ENCODE peak calls at places on chromosomes 11 and 22, in seven cellular contexts. Q is H1, W is neuronal stem cell, M is trophoblast cell, O is H9, K is IMR-90, R is mesenchymal stem cell. Y is an unnamed sample.

GRCh38 chr11:112589132-112589531 is 328.5 kb upstream of the PLET1 start:
- DNase-seq in Q (no peak), W (no peak), M (no peak), O (no peak), K (no peak), R (peak), Y (no peak)

GRCh38 chr22:20494978-20495860 is at the start of gene KLHL22:
- DNase-seq in Q (peak), W (peak), M (peak), O (peak), K (peak), R (peak), Y (peak)

GRCh38 chr11:17637901-17638300 is 81.5 kb upstream of the MYOD1 start:
- DNase-seq in Q (no peak), W (no peak), M (no peak), O (no peak), K (no peak), R (no peak), Y (no peak)

GRCh38 chr22:49545606-49546005 is 282.1 kb downstream of the BRD1 start:
- DNase-seq in Q (no peak), W (no peak), M (no peak), O (no peak), K (no peak), R (no peak), Y (no peak)

GRCh38 chr11:45209904-45210699 is 63.7 kb downstream of the PRDM11 start:
- DNase-seq in Q (peak), W (peak), M (no peak), O (peak), K (peak), R (peak), Y (peak)

GRCh38 chr22:17966403-17966717 is 58.0 kb downstream of the MICAL3 start:
- DNase-seq in Q (no peak), W (no peak), M (peak), O (no peak), K (no peak), R (no peak), Y (no peak)

GRCh38 chr11:43285826-43286225 is 26.0 kb upstream of the API5 start:
- DNase-seq in Q (no peak), W (no peak), M (no peak), O (no peak), K (no peak), R (no peak), Y (peak)

GRCh38 chr11:120343429-120343828 is 7.2 kb downstream of the ARHGEF12 start:
- DNase-seq in Q (no peak), W (no peak), M (no peak), O (no peak), K (no peak), R (no peak), Y (no peak)

GRCh38 chr22:27129266-27129665 is 471.9 kb downstream of the MIAT start:
- DNase-seq in Q (no peak), W (no peak), M (peak), O (no peak), K (peak), R (peak), Y (no peak)

GRCh38 chr11:35166369-35167360 is 27.7 kb downstream of the CD44 start:
- DNase-seq in Q (no peak), W (no peak), M (peak), O (no peak), K (peak), R (peak), Y (no peak)

GRCh38 chr11:111696556-111696955 is 69.6 kb downstream of the PPP2R1B start:
- DNase-seq in Q (no peak), W (no peak), M (no peak), O (no peak), K (peak), R (peak), Y (no peak)

GRCh38 chr22:42901790-42902508 is 44.9 kb upstream of the ARFGAP3 start:
- DNase-seq in Q (no peak), W (no peak), M (no peak), O (no peak), K (no peak), R (no peak), Y (no peak)

GRCh38 chr11:95066721-95067041 is at the start of gene SRSF8:
- DNase-seq in Q (no peak), W (no peak), M (no peak), O (no peak), K (no peak), R (no peak), Y (no peak)

GRCh38 chr11:132177106-132177505 is 806.7 kb downstream of the NTM start:
- DNase-seq in Q (no peak), W (peak), M (peak), O (no peak), K (peak), R (peak), Y (peak)

GRCh38 chr11:69636512-69636866 is 4.5 kb upstream of the CCND1 start:
- DNase-seq in Q (peak), W (peak), M (peak), O (peak), K (peak), R (peak), Y (peak)

GRCh38 chr22:30947821-30948454 is 20.6 kb downstream of the MORC2 start:
- DNase-seq in Q (no peak), W (peak), M (peak), O (no peak), K (peak), R (peak), Y (peak)

GRCh38 chr11:70810131-70810530 is 411.8 kb downstream of the CTTN start:
- DNase-seq in Q (no peak), W (no peak), M (no peak), O (no peak), K (no peak), R (no peak), Y (no peak)

GRCh38 chr11:125036933-125037332 is 26.2 kb upstream of the SLC37A2 start:
- DNase-seq in Q (no peak), W (no peak), M (no peak), O (no peak), K (peak), R (peak), Y (no peak)

GRCh38 chr11:20050048-20050447 is 110.2 kb downstream of the DBX1 start:
- DNase-seq in Q (no peak), W (no peak), M (no peak), O (no peak), K (no peak), R (no peak), Y (no peak)
- H2BK5ac ChIP-seq in Q (peak), W (no peak), M (peak), O (no peak), K (no peak), R (no peak), Y (no peak)

GRCh38 chr11:117187799-117188481 is 9.4 kb downstream of the SIDT2 start:
- DNase-seq in Q (no peak), W (no peak), M (no peak), O (no peak), K (no peak), R (no peak), Y (no peak)
- H2BK5ac ChIP-seq in Q (no peak), W (no peak), M (no peak), O (no peak), K (no peak), R (no peak), Y (no peak)

GRCh38 chr11:58782066-58782465 is 50.3 kb upstream of the GLYAT start:
- DNase-seq in Q (no peak), W (no peak), M (no peak), O (no peak), K (no peak), R (no peak), Y (no peak)

GRCh38 chr11:58786693-58787092 is 55.0 kb upstream of the GLYAT start:
- DNase-seq in Q (no peak), W (no peak), M (no peak), O (no peak), K (no peak), R (no peak), Y (no peak)

GRCh38 chr11:58787903-58788302 is 56.2 kb upstream of the GLYAT start:
- DNase-seq in Q (no peak), W (no peak), M (peak), O (no peak), K (peak), R (no peak), Y (no peak)

GRCh38 chr11:58788355-58789023 is 56.0 kb downstream of the GLYATL2 start:
- DNase-seq in Q (peak), W (peak), M (peak), O (peak), K (peak), R (peak), Y (peak)

GRCh38 chr11:58784995-58785394 is 53.3 kb upstream of the GLYAT start:
- DNase-seq in Q (no peak), W (no peak), M (no peak), O (no peak), K (no peak), R (no peak), Y (no peak)
- H2BK5ac ChIP-seq in Q (no peak), W (no peak), M (no peak), O (no peak), K (no peak), R (no peak), Y (no peak)

GRCh38 chr22:22752199-22752555 is 107.8 kb downstream of the GGTLC2 start:
- DNase-seq in Q (no peak), W (no peak), M (no peak), O (no peak), K (no peak), R (no peak), Y (no peak)
- H2BK5ac ChIP-seq in Q (no peak), W (no peak), M (no peak), O (no peak), K (no peak), R (no peak), Y (no peak)

DNA sequence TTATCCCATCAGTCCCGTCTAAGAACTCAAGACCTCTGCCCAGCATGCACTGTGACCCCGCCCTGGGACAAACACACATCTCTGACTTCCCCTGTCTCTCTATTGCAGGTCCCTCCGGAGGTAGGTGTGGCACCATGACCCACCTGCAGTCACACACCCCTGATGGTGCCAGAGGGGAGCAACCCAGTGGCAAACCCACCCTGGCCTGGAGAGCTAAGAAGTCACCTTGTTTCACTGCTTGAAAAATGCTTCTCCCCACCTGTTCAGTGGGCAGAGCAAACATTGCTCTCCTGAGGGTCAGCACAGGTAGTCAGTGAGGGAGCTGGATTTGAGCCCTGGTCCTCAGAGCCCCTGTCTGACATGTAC is 23.9 kb downstream of the CAPN1 start:
- DNase-seq in Q (no peak), W (no peak), M (no peak), O (peak), K (no peak), R (no peak), Y (no peak)
- H2BK5ac ChIP-seq in Q (no peak), W (no peak), M (no peak), O (no peak), K (no peak), R (no peak), Y (no peak)

GRCh38 chr22:37313376-37314314 is 31.3 kb downstream of the CYTH4 start:
- DNase-seq in Q (no peak), W (no peak), M (no peak), O (no peak), K (peak), R (no peak), Y (no peak)
- H2BK5ac ChIP-seq in Q (no peak), W (peak), M (no peak), O (no peak), K (no peak), R (no peak), Y (no peak)

GRCh38 chr11:108973402-108974119 is 308.7 kb downstream of the DDX10 start:
- DNase-seq in Q (no peak), W (no peak), M (peak), O (no peak), K (peak), R (peak), Y (peak)
- H2BK5ac ChIP-seq in Q (no peak), W (no peak), M (no peak), O (no peak), K (peak), R (peak), Y (no peak)

Y was measured in mesendoderm.